ENCODE peak calls at places on chromosome 22, in ten cellular contexts. C, P, J, F, G, Y, Q, L, R and W are unnamed samples. For H3K27me3 and H3K4me1, the result is how much of the 10 kb centered on the place peaks cover.

GRCh38 chr22:28005513-28005912 is 86.5 kb upstream of the PITPNB start:
- DNase-seq in F (no peak), C (no peak), Y (no peak), P (peak), G (no peak), J (no peak), Q (no peak), R (no peak), L (no peak), W (no peak)

GRCh38 chr22:26461188-26461810 is 22.3 kb downstream of the HPS4 start:
- DNase-seq in L (no peak), R (peak), P (peak), C (peak), G (peak), Y (peak), J (peak), F (peak), Q (peak), W (peak)

GRCh38 chr22:33049125-33049729 is 9.0 kb downstream of the SYN3 start:
- DNase-seq in J (peak), G (peak), L (peak), Q (peak), P (peak), F (peak), R (peak), Y (peak), C (peak), W (peak)

GRCh38 chr22:43136255-43136654 is 6.9 kb downstream of the MCAT start:
- DNase-seq in G (peak), F (no peak), R (peak), P (peak), L (no peak), C (no peak), Q (peak), J (no peak), Y (no peak), W (no peak)

GRCh38 chr22:22452996-22453686 is 55.4 kb downstream of the ZNF280B start:
- DNase-seq in C (no peak), L (no peak), Y (no peak), F (no peak), Q (no peak), G (no peak), P (no peak), J (no peak), R (no peak), W (no peak)

GRCh38 chr22:28810839-28811491 is 10.6 kb upstream of the XBP1 start:
- DNase-seq in G (no peak), R (no peak), Y (no peak), Q (no peak), J (no peak), P (no peak), C (no peak), F (peak), L (no peak), W (no peak)

GRCh38 chr22:28002863-28003565 is 84.0 kb upstream of the PITPNB start:
- DNase-seq in F (no peak), G (no peak), C (no peak), Q (no peak), R (no peak), J (no peak), P (no peak), Y (no peak), L (no peak), W (no peak)

GRCh38 chr22:23530766-23531282 is 49.3 kb downstream of the IGLL1 start:
- DNase-seq in R (no peak), J (no peak), F (no peak), P (no peak), L (peak), Q (no peak), C (no peak), G (no peak), Y (no peak), W (no peak)

GRCh38 chr22:23384899-23385298 is 195.2 kb downstream of the IGLL1 start:
- DNase-seq in C (no peak), P (no peak), F (no peak), L (no peak), Q (peak), J (no peak), G (no peak), R (no peak), Y (no peak), W (no peak)

GRCh38 chr22:40509401-40510134 is 127.0 kb downstream of the MRTFA start:
- DNase-seq in Q (no peak), R (peak), P (peak), J (no peak), Y (peak), G (peak), L (no peak), C (no peak), F (peak), W (no peak)

GRCh38 chr22:45872659-45873263 is 104.2 kb downstream of the WNT7B start:
- DNase-seq in Q (no peak), F (no peak), P (no peak), Y (no peak), L (no peak), C (no peak), J (no peak), G (no peak), R (no peak), W (no peak)
- H3K27me3 ChIP-seq in Q (under half), F (under half), P (under half), Y (under half), L (under half), C (under half), J (under half), G (under half), R (half or more), W (under half)

DNA sequence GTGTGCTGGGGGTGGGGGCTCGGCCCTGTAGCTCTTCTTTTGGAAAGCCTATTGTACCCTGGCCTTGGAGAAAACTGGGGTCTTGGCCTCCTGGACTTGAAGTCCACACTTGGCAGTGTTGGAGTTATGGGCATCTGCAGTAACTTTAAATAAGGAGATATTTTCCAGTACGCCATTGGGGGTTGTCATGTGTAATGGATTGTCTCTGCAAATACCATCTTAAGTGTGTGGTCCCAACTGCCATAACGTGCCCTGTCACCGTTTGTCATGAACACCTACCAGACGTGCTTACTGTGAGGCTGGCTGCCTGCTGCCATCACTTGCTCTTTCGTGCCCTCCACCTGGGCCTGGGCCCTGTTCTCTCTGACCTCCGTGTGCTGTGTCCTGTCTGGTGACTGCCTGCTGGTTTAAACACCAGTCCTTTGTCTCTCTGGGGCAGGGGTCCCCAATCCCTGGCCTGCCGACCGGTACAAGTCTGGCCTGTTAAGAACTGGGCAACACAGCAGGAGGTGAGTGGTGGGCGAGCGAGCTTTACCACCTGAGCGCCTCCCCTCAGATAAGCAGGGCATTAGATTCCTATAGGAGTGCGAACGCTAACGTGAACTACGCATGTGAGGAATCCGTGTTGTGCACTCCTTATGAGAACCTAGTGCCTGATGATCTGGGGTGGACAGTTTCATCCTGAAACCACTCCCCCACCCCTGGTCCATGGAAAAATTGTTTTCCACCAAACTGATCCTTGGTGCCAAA is 3.6 kb upstream of the ZDHHC8 start:
- DNase-seq in J (no peak), P (no peak), C (no peak), G (no peak), R (no peak), Q (no peak), L (no peak), F (no peak), Y (no peak), W (no peak)
- TF ChIP-seq POLR2A in J (no peak), P (no peak), C (no peak), G (no peak), R (no peak), Q (no peak), L (no peak), F (no peak), Y (no peak), W (no peak)

GRCh38 chr22:37765953-37766566 is 41.7 kb upstream of the GCAT start:
- DNase-seq in L (no peak), C (no peak), Q (no peak), Y (no peak), P (no peak), J (no peak), F (no peak), G (no peak), R (no peak), W (no peak)
- H3K4me1 ChIP-seq in L (under half), C (under half), Q (under half), Y (under half), P (under half), J (under half), F (under half), G (under half), R (under half), W (under half)

GRCh38 chr22:25282346-25282670 is 62.9 kb downstream of the CRYBB2 start:
- DNase-seq in R (no peak), Q (no peak), J (no peak), G (no peak), C (no peak), F (no peak), L (no peak), Y (no peak), P (no peak), W (no peak)

GRCh38 chr22:25281675-25282345 is 62.4 kb downstream of the CRYBB2 start:
- DNase-seq in R (no peak), Y (no peak), C (no peak), Q (no peak), G (no peak), F (no peak), J (no peak), P (no peak), L (no peak), W (no peak)

GRCh38 chr22:25282671-25283561 is 63.5 kb downstream of the CRYBB2 start:
- DNase-seq in P (no peak), F (no peak), L (no peak), G (no peak), Q (no peak), C (no peak), Y (no peak), R (no peak), J (no peak), W (no peak)
- H3K27me3 ChIP-seq in P (under half), F (under half), L (half or more), G (under half), Q (under half), C (under half), Y (under half), R (half or more), J (under half), W (under half)

DNA sequence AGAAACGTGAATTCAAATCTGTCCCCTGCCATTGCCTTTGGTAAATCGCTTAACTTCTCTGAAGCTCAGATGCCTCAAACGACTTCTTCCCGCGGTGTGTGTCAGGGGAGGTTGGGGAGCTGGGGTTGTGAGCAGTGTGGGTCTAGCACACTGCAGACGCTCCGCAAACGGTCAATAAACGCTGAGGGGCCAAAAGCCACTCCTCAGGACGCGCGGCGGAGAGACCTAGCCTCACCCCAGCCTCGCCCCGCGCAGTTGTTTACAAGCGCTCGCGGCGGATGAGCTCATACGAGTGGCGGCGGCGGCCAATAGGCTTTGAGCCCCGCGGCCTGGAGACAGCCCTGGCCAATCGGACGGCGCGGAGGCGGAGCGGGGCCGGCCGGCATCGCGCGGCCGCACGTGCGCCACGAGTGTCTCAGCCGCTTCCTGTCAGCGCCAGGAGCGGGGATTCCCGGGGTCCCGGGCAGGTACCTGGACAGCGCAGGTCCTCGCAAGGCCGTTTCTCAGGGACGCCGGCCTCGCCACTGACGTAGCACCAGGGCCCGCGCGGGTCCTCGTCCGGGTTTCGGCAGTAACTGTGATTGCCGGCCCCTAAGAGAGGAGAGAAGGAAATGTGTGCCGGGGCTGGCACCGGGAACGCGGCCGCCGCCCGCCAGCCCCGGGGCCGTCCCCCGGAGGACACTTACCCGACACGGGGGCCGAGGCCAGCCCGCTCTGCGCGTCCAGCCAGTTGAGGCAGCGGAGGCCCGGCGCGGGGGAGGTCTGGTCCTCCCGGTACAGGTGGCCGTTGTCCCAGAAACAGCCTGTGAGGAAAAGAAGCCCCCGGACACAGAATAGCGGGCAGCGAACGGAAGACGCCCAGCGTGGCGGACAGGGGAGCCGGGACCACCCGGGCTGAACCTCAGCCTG is 1.5 kb downstream of the PIK3IP1 start:
- DNase-seq in J (peak), P (peak), F (peak), R (peak), Y (peak), L (peak), Q (peak), G (peak), C (peak), W (peak)
- TF ChIP-seq POLR2A in J (no peak), P (peak), F (peak), R (peak), Y (peak), L (peak), Q (peak), G (no peak), C (peak), W (peak)

GRCh38 chr22:36343070-36343719 is 44.6 kb downstream of the MYH9 start:
- DNase-seq in L (no peak), Q (no peak), G (no peak), J (no peak), F (no peak), C (no peak), R (no peak), P (no peak), Y (no peak), W (no peak)
- H3K4me1 ChIP-seq in L (half or more), Q (under half), G (half or more), J (under half), F (under half), C (under half), R (under half), P (half or more), Y (half or more), W (half or more)

GRCh38 chr22:30183861-30184278 is 62.7 kb downstream of the LIF start:
- DNase-seq in P (no peak), L (no peak), R (no peak), G (no peak), F (no peak), Q (no peak), J (no peak), Y (no peak), C (no peak), W (no peak)
- H3K27me3 ChIP-seq in P (under half), L (under half), R (under half), G (under half), F (under half), Q (under half), J (under half), Y (under half), C (under half), W (under half)

GRCh38 chr22:38733329-38734202 is 22.2 kb downstream of the SUN2 start:
- DNase-seq in J (no peak), R (peak), Q (peak), G (peak), L (no peak), F (peak), C (peak), Y (peak), P (peak), W (peak)
- TF ChIP-seq POLR2A in J (no peak), R (no peak), Q (no peak), G (no peak), L (no peak), F (no peak), C (no peak), Y (peak), P (no peak), W (no peak)

GRCh38 chr22:50548046-50548912 is 2.6 kb downstream of the KLHDC7B start:
- DNase-seq in F (no peak), G (no peak), Q (no peak), Y (no peak), P (no peak), R (peak), C (no peak), L (peak), J (no peak), W (no peak)
- H3K4me1 ChIP-seq in F (under half), G (half or more), Q (under half), Y (under half), P (under half), R (under half), C (under half), L (under half), J (under half), W (under half)

DNA sequence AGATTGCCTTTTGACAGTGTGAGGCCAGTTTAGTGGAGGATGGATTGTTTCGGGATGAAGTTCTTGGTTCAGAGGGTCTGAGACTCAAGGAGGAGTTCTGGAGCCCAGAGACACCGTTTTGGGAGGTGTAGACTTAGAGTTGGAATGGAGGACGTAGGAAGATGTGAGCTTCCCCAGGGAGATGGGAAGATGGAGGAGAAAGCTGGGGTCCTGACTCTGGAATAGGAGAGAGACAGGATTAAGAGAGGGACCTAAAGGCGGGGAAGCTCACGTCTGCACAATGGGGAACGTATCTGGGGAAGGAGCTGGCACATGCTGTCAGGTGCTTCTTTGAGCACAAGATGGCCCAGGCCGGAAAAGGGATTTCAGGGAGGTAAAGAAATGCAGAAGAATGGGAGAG is 71.3 kb upstream of the CLDN5 start:
- DNase-seq in C (no peak), L (no peak), R (no peak), Y (no peak), P (no peak), Q (no peak), F (no peak), G (no peak), J (no peak), W (no peak)
- H3K27me3 ChIP-seq in C (under half), L (under half), R (under half), Y (under half), P (under half), Q (under half), F (under half), G (under half), J (under half), W (under half)